ENCODE peak calls at places on chromosomes 4 and X, in five cellular contexts. One of them, this sample, is unnamed.
A peak's percentile ranks its signal among the peaks of the same experiment; 100 is the strongest.

GRCh38 chr4:174579421-174579820 is 57.1 kb upstream of the HPGD start:
- DNase-seq in AG04450: no peak
- DNase-seq in heart right ventricle: no peak
- DNase-seq in stomach: no peak
- DNase-seq in adrenal gland: no peak
- DNase-seq in this sample: no peak

GRCh38 chrX:153406011-153406410 is 4.9 kb upstream of the PNMA6E start:
- DNase-seq in adrenal gland: no peak
- DNase-seq in heart right ventricle: no peak
- DNase-seq in stomach: no peak
- DNase-seq in AG04450: no peak
- DNase-seq in this sample: no peak

GRCh38 chrX:91434351-91435168 is at the start of gene PABPC5:
- DNase-seq in AG04450: peak; percentile 55
- DNase-seq in stomach: peak; percentile 34
- DNase-seq in adrenal gland: peak; percentile 90
- DNase-seq in heart right ventricle: peak; percentile 78
- DNase-seq in this sample: peak; percentile 72

GRCh38 chrX:154734101-154734781 is 16.6 kb downstream of the GAB3 start:
- DNase-seq in heart right ventricle: no peak
- DNase-seq in stomach: no peak
- DNase-seq in AG04450: no peak
- DNase-seq in adrenal gland: no peak
- DNase-seq in this sample: no peak

GRCh38 chr4:178306565-178306964 is 864.3 kb upstream of the AGA start:
- DNase-seq in heart right ventricle: no peak
- DNase-seq in stomach: no peak
- DNase-seq in adrenal gland: no peak
- DNase-seq in AG04450: no peak
- DNase-seq in this sample: no peak

GRCh38 chr4:165325732-165326512 is 1.5 kb upstream of the MSMO1 start:
- DNase-seq in heart right ventricle: no peak
- DNase-seq in AG04450: peak; percentile 53
- DNase-seq in adrenal gland: peak; percentile 42
- DNase-seq in stomach: no peak
- DNase-seq in this sample: no peak

GRCh38 chr4:186644316-186644638 is 79.4 kb downstream of the FAT1 start:
- DNase-seq in AG04450: no peak
- DNase-seq in stomach: no peak
- DNase-seq in adrenal gland: no peak
- DNase-seq in heart right ventricle: no peak
- DNase-seq in this sample: no peak

GRCh38 chr4:42397256-42397634 is at the start of gene SHISA3:
- DNase-seq in adrenal gland: no peak
- DNase-seq in AG04450: no peak
- DNase-seq in stomach: no peak
- DNase-seq in heart right ventricle: peak; percentile 37
- DNase-seq in this sample: no peak

GRCh38 chrX:44431206-44431605 is 87.7 kb upstream of the EFHC2 start:
- DNase-seq in adrenal gland: no peak
- DNase-seq in stomach: no peak
- DNase-seq in AG04450: no peak
- DNase-seq in heart right ventricle: no peak
- DNase-seq in this sample: no peak

GRCh38 chr4:189081831-189082230 is 858.8 kb upstream of the FRG1 start:
- DNase-seq in AG04450: no peak
- DNase-seq in adrenal gland: no peak
- DNase-seq in stomach: no peak
- DNase-seq in heart right ventricle: no peak
- DNase-seq in this sample: no peak

GRCh38 chrX:15298201-15298600 is 17.2 kb downstream of the ASB11 start:
- DNase-seq in adrenal gland: no peak
- DNase-seq in stomach: no peak
- DNase-seq in AG04450: no peak
- DNase-seq in heart right ventricle: no peak
- DNase-seq in this sample: no peak

GRCh38 chr4:145182212-145182611 is 1.8 kb upstream of the OTUD4 start:
- DNase-seq in heart right ventricle: no peak
- DNase-seq in adrenal gland: no peak
- DNase-seq in AG04450: no peak
- DNase-seq in stomach: no peak
- DNase-seq in this sample: no peak

GRCh38 chrX:104254442-104255115 is at the start of gene ESX1:
- DNase-seq in AG04450: no peak
- DNase-seq in stomach: no peak
- DNase-seq in adrenal gland: no peak
- DNase-seq in heart right ventricle: no peak
- DNase-seq in this sample: no peak

GRCh38 chr4:151850751-151851150 is 89.9 kb upstream of the GATB start:
- DNase-seq in adrenal gland: no peak
- DNase-seq in stomach: no peak
- DNase-seq in AG04450: no peak
- DNase-seq in heart right ventricle: no peak
- DNase-seq in this sample: no peak

GRCh38 chr4:69754926-69755580 is 5.4 kb downstream of the SULT1B1 start:
- DNase-seq in heart right ventricle: no peak
- DNase-seq in adrenal gland: no peak
- DNase-seq in AG04450: no peak
- DNase-seq in stomach: peak; percentile 35
- DNase-seq in this sample: no peak

GRCh38 chr4:105714071-105714521 is 5.5 kb downstream of the GSTCD start:
- DNase-seq in AG04450: no peak
- DNase-seq in heart right ventricle: no peak
- DNase-seq in stomach: no peak
- DNase-seq in adrenal gland: no peak
- DNase-seq in this sample: no peak

GRCh38 chr4:81684357-81684756 is 212.7 kb upstream of the RASGEF1B start:
- DNase-seq in heart right ventricle: no peak
- DNase-seq in stomach: no peak
- DNase-seq in adrenal gland: no peak
- DNase-seq in AG04450: no peak
- DNase-seq in this sample: no peak

GRCh38 chr4:5890063-5890727 is 2.7 kb downstream of the CRMP1 start:
- DNase-seq in stomach: no peak
- DNase-seq in heart right ventricle: no peak
- DNase-seq in AG04450: no peak
- DNase-seq in adrenal gland: no peak
- DNase-seq in this sample: peak; percentile 64

GRCh38 chrX:107454302-107454701 is 4.8 kb downstream of the FRMPD3 start:
- DNase-seq in adrenal gland: no peak
- DNase-seq in heart right ventricle: no peak
- DNase-seq in stomach: no peak
- DNase-seq in AG04450: no peak
- DNase-seq in this sample: no peak

GRCh38 chr4:30719363-30720020 is 677 bp upstream of the PCDH7 start:
- DNase-seq in AG04450: no peak
- DNase-seq in stomach: peak; percentile 52
- DNase-seq in adrenal gland: peak; percentile 21
- DNase-seq in heart right ventricle: peak; percentile 50
- DNase-seq in this sample: peak; percentile 73

GRCh38 chr4:71230258-71230594 is 108.6 kb upstream of the SLC4A4 start:
- DNase-seq in heart right ventricle: no peak
- DNase-seq in stomach: peak; percentile 38
- DNase-seq in adrenal gland: no peak
- DNase-seq in AG04450: no peak
- DNase-seq in this sample: no peak

GRCh38 chrX:100680756-100681155 is 36.8 kb downstream of the SRPX2 start:
- DNase-seq in adrenal gland: no peak
- DNase-seq in AG04450: no peak
- DNase-seq in stomach: no peak
- DNase-seq in heart right ventricle: no peak
- DNase-seq in this sample: no peak

GRCh38 chr4:149584703-149585102 is 230.9 kb downstream of the IQCM start:
- DNase-seq in heart right ventricle: no peak
- DNase-seq in adrenal gland: no peak
- DNase-seq in stomach: no peak
- DNase-seq in AG04450: no peak
- DNase-seq in this sample: no peak

GRCh38 chrX:132216806-132217202 is 2.4 kb downstream of the RAP2C start:
- DNase-seq in adrenal gland: no peak
- DNase-seq in heart right ventricle: no peak
- DNase-seq in stomach: no peak
- DNase-seq in AG04450: no peak
- DNase-seq in this sample: no peak

GRCh38 chrX:54386314-54386713 is 28.5 kb upstream of the WNK3 start:
- DNase-seq in heart right ventricle: no peak
- DNase-seq in adrenal gland: no peak
- DNase-seq in AG04450: no peak
- DNase-seq in stomach: no peak
- DNase-seq in this sample: no peak

GRCh38 chrX:50770702-50771101 is 43.3 kb downstream of the SHROOM4 start:
- DNase-seq in stomach: no peak
- DNase-seq in adrenal gland: no peak
- DNase-seq in AG04450: no peak
- DNase-seq in heart right ventricle: no peak
- DNase-seq in this sample: no peak

GRCh38 chr4:86935499-86935832 is 655 bp downstream of the AFF1 start:
- DNase-seq in AG04450: no peak
- DNase-seq in heart right ventricle: no peak
- DNase-seq in stomach: peak; percentile 27
- DNase-seq in adrenal gland: no peak
- DNase-seq in this sample: no peak

GRCh38 chr4:155339999-155340398 is 36.8 kb downstream of the MAP9 start:
- DNase-seq in AG04450: no peak
- DNase-seq in adrenal gland: no peak
- DNase-seq in stomach: no peak
- DNase-seq in heart right ventricle: no peak
- DNase-seq in this sample: no peak

DNA sequence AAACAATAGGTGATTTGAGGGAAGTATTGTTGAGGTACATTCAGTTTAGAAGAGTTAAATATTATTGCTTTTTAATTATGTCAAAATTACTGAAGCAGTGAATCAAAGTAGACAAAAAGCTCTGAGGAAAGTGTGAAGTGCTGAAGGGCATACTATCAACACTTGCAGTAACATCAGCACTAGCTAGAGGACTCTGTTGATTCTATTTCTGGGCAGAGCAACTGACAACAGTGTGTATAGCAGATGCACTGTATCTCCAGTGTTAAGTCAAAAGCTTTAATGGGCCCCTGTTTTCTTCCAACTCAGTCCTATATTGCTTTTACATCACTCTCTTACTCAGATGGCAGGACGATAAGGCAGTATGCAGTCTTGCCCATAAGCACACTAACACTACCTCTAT is 435.1 kb upstream of the AMOT start:
- DNase-seq in stomach: no peak
- DNase-seq in AG04450: no peak
- DNase-seq in adrenal gland: no peak
- DNase-seq in heart right ventricle: no peak
- DNase-seq in this sample: no peak
- H3K27ac ChIP-seq in stomach: no peak overlapping the region
- H3K27ac ChIP-seq in AG04450: no peak overlapping the region
- H3K27ac ChIP-seq in adrenal gland: no peak overlapping the region
- H3K27ac ChIP-seq in heart right ventricle: no peak overlapping the region
- H3K27ac ChIP-seq in this sample: no peak overlapping the region

DNA sequence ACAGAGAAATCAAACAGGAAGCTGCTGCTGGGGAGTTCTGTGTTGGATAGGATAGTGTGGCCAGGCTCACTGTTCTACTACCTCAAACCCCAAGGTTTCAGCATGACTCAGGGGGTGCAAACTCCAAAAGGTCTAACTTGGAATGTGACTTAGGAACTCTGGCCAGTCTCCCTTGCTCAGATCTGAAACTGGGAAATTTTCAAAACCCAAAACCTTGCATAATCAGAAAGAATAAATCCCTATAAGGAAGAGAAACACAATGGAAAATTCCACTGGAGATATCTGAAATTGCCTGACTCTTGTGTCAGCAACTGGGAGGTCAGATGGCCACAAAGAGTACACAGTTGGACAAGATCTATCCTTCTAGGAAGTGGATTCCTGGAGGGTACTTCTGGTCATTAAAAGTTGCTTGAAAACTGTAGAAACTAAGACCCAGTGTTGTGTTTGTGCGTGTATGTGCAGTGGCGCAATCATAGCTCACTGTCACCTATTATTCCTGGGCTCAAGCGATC is 58.0 kb downstream of the PPEF2 start:
- DNase-seq in AG04450: peak; percentile 88
- DNase-seq in stomach: no peak
- DNase-seq in adrenal gland: peak; percentile 52
- DNase-seq in heart right ventricle: no peak
- DNase-seq in this sample: no peak
- H3K27ac ChIP-seq in AG04450: peak overlapping the region; percentile 96
- H3K27ac ChIP-seq in stomach: no peak overlapping the region
- H3K27ac ChIP-seq in adrenal gland: peak overlapping the region; percentile 37
- H3K27ac ChIP-seq in heart right ventricle: no peak overlapping the region
- H3K27ac ChIP-seq in this sample: no peak overlapping the region

GRCh38 chrX:41921492-41922124 is 1.7 kb downstream of the CASK start:
- DNase-seq in stomach: no peak
- DNase-seq in adrenal gland: no peak
- DNase-seq in AG04450: no peak
- DNase-seq in heart right ventricle: no peak
- DNase-seq in this sample: no peak

GRCh38 chrX:41922694-41923171 is 621 bp downstream of the CASK start:
- DNase-seq in AG04450: no peak
- DNase-seq in stomach: no peak
- DNase-seq in adrenal gland: peak; percentile 40
- DNase-seq in heart right ventricle: peak; percentile 33
- DNase-seq in this sample: no peak

GRCh38 chrX:41923925-41924693 is 755 bp upstream of the CASK start:
- DNase-seq in adrenal gland: no peak
- DNase-seq in AG04450: no peak
- DNase-seq in stomach: peak; percentile 49
- DNase-seq in heart right ventricle: no peak
- DNase-seq in this sample: peak; percentile 2

GRCh38 chrX:41922125-41922521 is 1.2 kb downstream of the CASK start:
- DNase-seq in stomach: no peak
- DNase-seq in AG04450: no peak
- DNase-seq in adrenal gland: no peak
- DNase-seq in heart right ventricle: no peak
- DNase-seq in this sample: no peak

DNA sequence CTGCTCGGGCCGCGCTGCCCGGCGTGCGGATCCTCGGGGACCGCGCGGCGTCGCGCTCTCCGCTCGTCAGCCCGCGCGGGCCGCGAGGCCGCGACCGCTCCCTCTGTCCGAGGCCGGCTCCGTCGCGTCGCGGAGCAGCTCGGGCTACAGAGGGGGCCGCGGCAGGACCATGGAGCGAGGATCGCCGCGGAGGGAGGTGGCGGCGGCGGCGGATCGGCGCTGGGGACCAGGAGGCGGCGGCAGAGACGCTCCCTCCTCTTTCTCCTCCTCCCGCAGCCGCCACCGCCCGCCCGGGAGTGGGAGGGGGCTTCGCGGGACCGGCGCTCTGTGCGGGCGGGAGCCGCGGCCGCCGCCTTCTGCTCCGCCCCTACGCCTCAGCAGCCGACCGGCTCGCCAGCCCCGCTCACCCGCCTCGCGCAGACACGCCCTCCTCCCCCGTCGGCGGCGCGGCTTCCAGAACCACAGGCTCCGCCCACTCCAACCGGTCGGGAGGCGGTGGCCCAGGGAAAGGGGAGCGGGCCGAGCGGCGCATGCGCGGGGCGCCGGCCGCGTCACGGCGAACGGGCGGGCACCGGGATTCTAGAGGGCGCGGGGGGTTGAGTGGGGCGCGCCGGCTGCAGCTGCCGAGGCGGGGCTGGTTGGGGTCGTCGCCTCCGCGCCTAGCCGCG is at the start of gene CASK:
- DNase-seq in stomach: peak; percentile 94
- DNase-seq in adrenal gland: peak; percentile 92
- DNase-seq in AG04450: peak; percentile 76
- DNase-seq in heart right ventricle: peak; percentile 93
- DNase-seq in this sample: peak; percentile 66
- H3K27ac ChIP-seq in stomach: peak within 1 kb of the TSS; percentile 92
- H3K27ac ChIP-seq in adrenal gland: peak within 1 kb of the TSS; percentile 74
- H3K27ac ChIP-seq in AG04450: no peak within 1 kb of the TSS
- H3K27ac ChIP-seq in heart right ventricle: peak within 1 kb of the TSS; percentile 83
- H3K27ac ChIP-seq in this sample: peak within 1 kb of the TSS; percentile 24

GRCh38 chr4:56656346-56656643 is 24.8 kb downstream of the HOPX start:
- DNase-seq in AG04450: no peak
- DNase-seq in adrenal gland: no peak
- DNase-seq in stomach: peak; percentile 36
- DNase-seq in heart right ventricle: peak; percentile 10
- DNase-seq in this sample: peak; percentile 14
- H3K27ac ChIP-seq in AG04450: no peak overlapping the region
- H3K27ac ChIP-seq in adrenal gland: no peak overlapping the region
- H3K27ac ChIP-seq in stomach: peak overlapping the region; percentile 69
- H3K27ac ChIP-seq in heart right ventricle: peak overlapping the region; percentile 70
- H3K27ac ChIP-seq in this sample: peak overlapping the region; percentile 33